ENCODE peak calls at places on chromosomes 12 and 14, in four cellular contexts. N, M, J and Q are unnamed samples.

GRCh38 chr14:101499080-101499479 is 62.2 kb upstream of the DIO3 start:
- DNase-seq in N (no peak), M (no peak), J (no peak), Q (no peak)

GRCh38 chr14:85590784-85591183 is 60.8 kb downstream of the FLRT2 start:
- DNase-seq in N (no peak), M (no peak), J (no peak), Q (no peak)

GRCh38 chr12:132163041-132163910 is 19.0 kb downstream of the NOC4L start:
- DNase-seq in N (no peak), M (no peak), J (no peak), Q (no peak)

GRCh38 chr14:61280092-61280525 is 1.0 kb downstream of the TMEM30B start:
- DNase-seq in N (no peak), M (peak), J (no peak), Q (peak)

GRCh38 chr12:119593578-119594398 is at the start of gene TMEM233:
- DNase-seq in N (no peak), M (peak), J (no peak), Q (peak)

GRCh38 chr12:13390381-13390856 is 193.9 kb downstream of the EMP1 start:
- DNase-seq in N (no peak), M (peak), J (no peak), Q (peak)

GRCh38 chr14:44820230-44820964 is 141.3 kb downstream of the KLHL28 start:
- DNase-seq in N (no peak), M (peak), J (no peak), Q (no peak)

GRCh38 chr12:130639759-130640158 is 76.3 kb downstream of the RIMBP2 start:
- DNase-seq in N (no peak), M (no peak), J (no peak), Q (no peak)

GRCh38 chr12:1533602-1534304 is 60.6 kb downstream of the FBXL14 start:
- DNase-seq in N (peak), M (no peak), J (peak), Q (no peak)

GRCh38 chr14:42715316-42715715 is 1108.6 kb downstream of the LRFN5 start:
- DNase-seq in N (no peak), M (no peak), J (no peak), Q (no peak)

GRCh38 chr12:119181944-119182343 is 3.2 kb downstream of the HSPB8 start:
- DNase-seq in N (no peak), M (no peak), J (no peak), Q (no peak)

GRCh38 chr12:54417712-54418440 is 1.2 kb downstream of the ITGA5 start:
- DNase-seq in N (no peak), M (no peak), J (peak), Q (peak)

GRCh38 chr12:31868980-31869379 is 90.2 kb upstream of the RESF1 start:
- DNase-seq in N (no peak), M (no peak), J (no peak), Q (peak)

GRCh38 chr14:92613008-92613658 is 99.6 kb downstream of the RIN3 start:
- DNase-seq in N (no peak), M (peak), J (peak), Q (peak)

GRCh38 chr14:25246751-25247150 is 196.8 kb upstream of the STXBP6 start:
- DNase-seq in N (no peak), M (no peak), J (no peak), Q (no peak)

GRCh38 chr14:25250516-25250915 is 200.6 kb upstream of the STXBP6 start:
- DNase-seq in N (no peak), M (no peak), J (no peak), Q (no peak)
- TF ChIP-seq NRF1 in N (no peak), M (no peak), J (no peak), Q (no peak)

GRCh38 chr14:37623971-37624370 is 28.5 kb downstream of the TTC6 start:
- DNase-seq in N (no peak), M (no peak), J (no peak), Q (no peak)
- TF ChIP-seq NRF1 in N (no peak), M (no peak), J (no peak), Q (no peak)

GRCh38 chr12:109731231-109731731 is 17.7 kb downstream of the FAM222A start:
- DNase-seq in N (no peak), M (no peak), J (no peak), Q (peak)

GRCh38 chr12:109732321-109733305 is 19.0 kb downstream of the FAM222A start:
- DNase-seq in N (no peak), M (peak), J (no peak), Q (peak)

GRCh38 chr12:109730306-109731145 is 16.9 kb downstream of the FAM222A start:
- DNase-seq in N (no peak), M (no peak), J (no peak), Q (peak)

GRCh38 chr12:109729837-109730200 is 16.2 kb downstream of the FAM222A start:
- DNase-seq in N (no peak), M (no peak), J (no peak), Q (peak)

DNA sequence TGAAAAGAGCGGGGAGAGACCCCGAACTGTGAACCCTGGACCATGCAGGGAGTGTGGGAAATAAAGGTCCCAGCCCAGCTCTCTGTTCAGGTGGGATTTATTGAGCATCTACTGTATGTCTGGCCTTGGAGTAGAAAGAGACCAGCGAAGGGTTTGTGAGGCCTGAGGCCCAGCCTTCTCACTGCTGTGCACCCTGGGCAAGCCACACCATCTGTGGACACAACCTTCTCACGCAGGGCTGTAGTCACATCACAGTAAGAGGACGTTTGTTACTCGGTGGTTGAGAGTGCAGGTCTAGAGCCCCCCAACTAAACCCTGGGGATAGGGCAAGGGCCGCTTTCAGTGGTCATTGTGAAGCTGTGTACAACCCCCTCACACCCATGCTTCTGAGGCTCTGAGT is 18.2 kb downstream of the FAM222A start:
- DNase-seq in N (no peak), M (no peak), J (no peak), Q (peak)
- TF ChIP-seq NRF1 in N (no peak), M (no peak), J (no peak), Q (no peak)

GRCh38 chr12:107328442-107329133 is 235.2 kb upstream of the CRY1 start:
- DNase-seq in N (no peak), M (no peak), J (no peak), Q (no peak)
- TF ChIP-seq NRF1 in N (no peak), M (no peak), J (no peak), Q (no peak)

GRCh38 chr12:22702690-22703089 is 77.7 kb downstream of the ETNK1 start:
- DNase-seq in N (no peak), M (no peak), J (no peak), Q (no peak)
- TF ChIP-seq NRF1 in N (no peak), M (no peak), J (no peak), Q (no peak)

DNA sequence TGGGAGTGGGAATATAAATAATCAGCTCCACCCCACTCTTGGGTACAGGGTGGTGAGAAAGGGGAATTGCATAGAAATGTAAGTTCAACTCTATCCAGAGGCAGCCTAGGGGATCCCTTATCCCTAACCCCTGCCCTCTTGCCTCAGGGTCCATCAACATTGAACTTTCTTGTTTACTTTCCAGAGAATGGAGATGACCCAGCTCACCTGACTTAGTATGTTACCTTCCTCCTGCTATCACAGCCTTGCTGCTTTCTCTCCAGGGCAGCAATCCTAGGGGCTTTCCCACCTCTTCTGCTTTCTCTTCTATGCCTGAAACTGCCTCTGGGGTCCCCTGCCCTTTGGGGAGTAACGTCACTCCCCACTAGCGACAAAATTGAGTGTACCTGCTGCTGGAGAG is 2.7 kb downstream of the LRP1 start:
- DNase-seq in N (no peak), M (no peak), J (no peak), Q (no peak)
- TF ChIP-seq NRF1 in N (no peak), M (no peak), J (no peak), Q (no peak)

GRCh38 chr14:89445252-89445973 is 28.4 kb upstream of the FOXN3 start:
- DNase-seq in N (no peak), M (no peak), J (no peak), Q (no peak)
- TF ChIP-seq NRF1 in N (no peak), M (no peak), J (no peak), Q (no peak)

GRCh38 chr12:49230810-49231209 is 34.1 kb upstream of the TUBA1C start:
- DNase-seq in N (no peak), M (no peak), J (no peak), Q (no peak)
- TF ChIP-seq NRF1 in N (no peak), M (no peak), J (no peak), Q (no peak)

DNA sequence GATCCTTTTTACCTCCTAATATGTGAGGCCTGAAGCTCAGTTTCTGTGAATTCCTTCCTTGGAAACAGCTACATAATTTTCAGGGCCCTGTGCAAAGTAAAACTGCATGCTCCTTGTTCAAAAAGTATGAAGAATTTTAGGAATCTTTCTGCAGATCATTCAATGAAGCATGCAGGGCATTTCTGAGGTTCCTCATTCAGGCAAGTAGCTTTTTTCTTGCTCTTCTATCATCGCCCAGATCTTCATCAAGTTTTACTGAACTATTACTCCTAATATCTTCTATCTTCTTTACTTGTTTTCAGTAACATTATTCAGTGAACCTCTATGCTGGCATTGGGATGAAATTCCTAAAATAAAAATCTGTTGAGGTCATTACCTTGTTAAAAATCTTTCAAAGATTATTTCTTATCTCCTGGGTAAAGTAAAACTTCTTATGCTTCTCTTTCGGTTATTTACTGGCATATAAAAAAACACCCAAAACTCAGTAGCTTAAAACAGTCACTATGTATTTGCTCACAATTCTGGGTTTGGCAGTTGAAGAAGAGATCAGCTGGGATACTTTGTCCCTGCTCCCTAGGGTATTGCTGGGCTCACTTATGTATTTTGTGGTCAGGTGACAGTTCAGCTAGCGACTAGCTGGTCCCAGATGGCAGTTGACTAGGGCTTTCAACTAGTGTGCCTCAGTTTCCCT is 42.6 kb upstream of the KRR1 start:
- DNase-seq in N (no peak), M (no peak), J (no peak), Q (no peak)
- TF ChIP-seq NRF1 in N (no peak), M (no peak), J (no peak), Q (no peak)

GRCh38 chr14:97833291-97833690 is 1036.1 kb downstream of the VRK1 start:
- DNase-seq in N (no peak), M (no peak), J (no peak), Q (no peak)
- TF ChIP-seq NRF1 in N (no peak), M (no peak), J (no peak), Q (no peak)